ENCODE peak calls at places on chromosomes 13 and 19, in seven cellular contexts. One of them, this sample, is unnamed.

GRCh38 chr19:9672893-9673292 is 2.0 kb downstream of the ZNF562 start:
- DNase-seq in activated CD8-positive, alpha-beta memory T cell treated with anti-CD3 and anti-CD28 coated beads for 4 hours: no peak
- DNase-seq in astrocyte of the hippocampus: no peak
- DNase-seq in retina: no peak
- DNase-seq in CD4-positive, alpha-beta memory T cell: no peak
- DNase-seq in left cardiac atrium: no peak
- DNase-seq in NCI-H1105: no peak
- DNase-seq in this sample: no peak

GRCh38 chr13:85383291-85383690 is 415.9 kb downstream of the SLITRK6 start:
- DNase-seq in activated CD8-positive, alpha-beta memory T cell treated with anti-CD3 and anti-CD28 coated beads for 4 hours: no peak
- DNase-seq in astrocyte of the hippocampus: no peak
- DNase-seq in retina: no peak
- DNase-seq in CD4-positive, alpha-beta memory T cell: no peak
- DNase-seq in left cardiac atrium: no peak
- DNase-seq in NCI-H1105: no peak
- DNase-seq in this sample: no peak

GRCh38 chr19:19021115-19021514 is 12.2 kb downstream of the SUGP2 start:
- DNase-seq in activated CD8-positive, alpha-beta memory T cell treated with anti-CD3 and anti-CD28 coated beads for 4 hours: no peak
- DNase-seq in astrocyte of the hippocampus: peak; percentile 52
- DNase-seq in retina: no peak
- DNase-seq in CD4-positive, alpha-beta memory T cell: no peak
- DNase-seq in left cardiac atrium: no peak
- DNase-seq in NCI-H1105: no peak
- DNase-seq in this sample: no peak

GRCh38 chr13:49347650-49348385 is 96.0 kb downstream of the CAB39L start:
- DNase-seq in activated CD8-positive, alpha-beta memory T cell treated with anti-CD3 and anti-CD28 coated beads for 4 hours: no peak
- DNase-seq in astrocyte of the hippocampus: no peak
- DNase-seq in retina: no peak
- DNase-seq in CD4-positive, alpha-beta memory T cell: no peak
- DNase-seq in left cardiac atrium: no peak
- DNase-seq in NCI-H1105: no peak
- DNase-seq in this sample: no peak

GRCh38 chr19:35644987-35645679 is 3.0 kb upstream of the COX6B1 start:
- DNase-seq in activated CD8-positive, alpha-beta memory T cell treated with anti-CD3 and anti-CD28 coated beads for 4 hours: peak; percentile 45
- DNase-seq in astrocyte of the hippocampus: peak; percentile 73
- DNase-seq in retina: peak; percentile 9
- DNase-seq in CD4-positive, alpha-beta memory T cell: peak; percentile 58
- DNase-seq in left cardiac atrium: peak; percentile 92
- DNase-seq in NCI-H1105: peak; percentile 58
- DNase-seq in this sample: peak; percentile 92

GRCh38 chr19:41937525-41937924 is 9.3 kb upstream of the ERFL start:
- DNase-seq in activated CD8-positive, alpha-beta memory T cell treated with anti-CD3 and anti-CD28 coated beads for 4 hours: no peak
- DNase-seq in astrocyte of the hippocampus: no peak
- DNase-seq in retina: peak; percentile 26
- DNase-seq in CD4-positive, alpha-beta memory T cell: no peak
- DNase-seq in left cardiac atrium: no peak
- DNase-seq in NCI-H1105: no peak
- DNase-seq in this sample: no peak

GRCh38 chr19:15296353-15296752 is 36.0 kb downstream of the BRD4 start:
- DNase-seq in activated CD8-positive, alpha-beta memory T cell treated with anti-CD3 and anti-CD28 coated beads for 4 hours: no peak
- DNase-seq in astrocyte of the hippocampus: no peak
- DNase-seq in retina: no peak
- DNase-seq in CD4-positive, alpha-beta memory T cell: no peak
- DNase-seq in left cardiac atrium: peak; percentile 44
- DNase-seq in NCI-H1105: no peak
- DNase-seq in this sample: no peak

GRCh38 chr13:38620876-38621275 is 66.0 kb upstream of the FREM2 start:
- DNase-seq in activated CD8-positive, alpha-beta memory T cell treated with anti-CD3 and anti-CD28 coated beads for 4 hours: no peak
- DNase-seq in astrocyte of the hippocampus: no peak
- DNase-seq in retina: no peak
- DNase-seq in CD4-positive, alpha-beta memory T cell: no peak
- DNase-seq in left cardiac atrium: no peak
- DNase-seq in NCI-H1105: no peak
- DNase-seq in this sample: no peak

GRCh38 chr13:39210961-39211534 is 172.8 kb downstream of the NHLRC3 start:
- DNase-seq in activated CD8-positive, alpha-beta memory T cell treated with anti-CD3 and anti-CD28 coated beads for 4 hours: no peak
- DNase-seq in astrocyte of the hippocampus: no peak
- DNase-seq in retina: no peak
- DNase-seq in CD4-positive, alpha-beta memory T cell: no peak
- DNase-seq in left cardiac atrium: no peak
- DNase-seq in NCI-H1105: no peak
- DNase-seq in this sample: no peak

GRCh38 chr13:48304132-48304876 is 753 bp downstream of the RB1 start:
- DNase-seq in activated CD8-positive, alpha-beta memory T cell treated with anti-CD3 and anti-CD28 coated beads for 4 hours: no peak
- DNase-seq in astrocyte of the hippocampus: peak; percentile 68
- DNase-seq in retina: peak; percentile 66
- DNase-seq in CD4-positive, alpha-beta memory T cell: no peak
- DNase-seq in left cardiac atrium: peak; percentile 50
- DNase-seq in NCI-H1105: no peak
- DNase-seq in this sample: peak; percentile 40

GRCh38 chr13:91381371-91381770 is 17.1 kb upstream of the GPC5 start:
- DNase-seq in activated CD8-positive, alpha-beta memory T cell treated with anti-CD3 and anti-CD28 coated beads for 4 hours: no peak
- DNase-seq in astrocyte of the hippocampus: peak; percentile 47
- DNase-seq in retina: no peak
- DNase-seq in CD4-positive, alpha-beta memory T cell: no peak
- DNase-seq in left cardiac atrium: no peak
- DNase-seq in NCI-H1105: no peak
- DNase-seq in this sample: no peak

GRCh38 chr13:27997904-27998522 is 9.5 kb upstream of the URAD start:
- DNase-seq in activated CD8-positive, alpha-beta memory T cell treated with anti-CD3 and anti-CD28 coated beads for 4 hours: no peak
- DNase-seq in astrocyte of the hippocampus: peak; percentile 34
- DNase-seq in retina: peak; percentile 39
- DNase-seq in CD4-positive, alpha-beta memory T cell: no peak
- DNase-seq in left cardiac atrium: peak; percentile 55
- DNase-seq in NCI-H1105: no peak
- DNase-seq in this sample: peak; percentile 60

GRCh38 chr13:33932765-33933406 is 114.9 kb downstream of the RFC3 start:
- DNase-seq in activated CD8-positive, alpha-beta memory T cell treated with anti-CD3 and anti-CD28 coated beads for 4 hours: no peak
- DNase-seq in astrocyte of the hippocampus: peak; percentile 33
- DNase-seq in retina: no peak
- DNase-seq in CD4-positive, alpha-beta memory T cell: no peak
- DNase-seq in left cardiac atrium: no peak
- DNase-seq in NCI-H1105: no peak
- DNase-seq in this sample: no peak

GRCh38 chr13:23022667-23023066 is 158.1 kb upstream of the SGCG start:
- DNase-seq in activated CD8-positive, alpha-beta memory T cell treated with anti-CD3 and anti-CD28 coated beads for 4 hours: no peak
- DNase-seq in astrocyte of the hippocampus: no peak
- DNase-seq in retina: no peak
- DNase-seq in CD4-positive, alpha-beta memory T cell: no peak
- DNase-seq in left cardiac atrium: no peak
- DNase-seq in NCI-H1105: no peak
- DNase-seq in this sample: no peak

GRCh38 chr13:69856331-69856730 is 251.3 kb upstream of the ATXN8OS start:
- DNase-seq in activated CD8-positive, alpha-beta memory T cell treated with anti-CD3 and anti-CD28 coated beads for 4 hours: no peak
- DNase-seq in astrocyte of the hippocampus: peak; percentile 34
- DNase-seq in retina: no peak
- DNase-seq in CD4-positive, alpha-beta memory T cell: no peak
- DNase-seq in left cardiac atrium: no peak
- DNase-seq in NCI-H1105: no peak
- DNase-seq in this sample: no peak

This sample was measured in activated CD8-positive, alpha-beta T cell treated with anti-CD3 and anti-CD28 coated beads for 36 hours.